ENCODE peak calls at places on chromosome 6, in seven cellular contexts. T, P, R, F, W, I and G are unnamed samples.

GRCh38 chr6:29112135-29112534 is 4.3 kb downstream of the OR2J3 start:
- DNase-seq in T (no peak), P (peak), R (peak), F (peak), W (no peak), I (no peak), G (no peak)

GRCh38 chr6:105537981-105538578 is 135.2 kb upstream of the PREP start:
- DNase-seq in T (no peak), P (no peak), R (no peak), F (no peak), W (no peak), I (no peak), G (no peak)

GRCh38 chr6:29946380-29946779 is 4.0 kb downstream of the HLA-A start:
- DNase-seq in T (no peak), P (no peak), R (no peak), F (no peak), W (no peak), I (no peak), G (no peak)

GRCh38 chr6:54063228-54063539 is 48.1 kb upstream of the MLIP start:
- DNase-seq in T (no peak), P (no peak), R (no peak), F (no peak), W (no peak), I (no peak), G (no peak)

GRCh38 chr6:80249897-80250296 is 143.4 kb downstream of the BCKDHB start:
- DNase-seq in T (no peak), P (no peak), R (peak), F (no peak), W (no peak), I (no peak), G (no peak)

GRCh38 chr6:69732640-69733039 is 64.2 kb downstream of the LMBRD1 start:
- DNase-seq in T (no peak), P (no peak), R (peak), F (no peak), W (no peak), I (peak), G (peak)

GRCh38 chr6:57013501-57013900 is 33.0 kb upstream of the KIAA1586 start:
- DNase-seq in T (no peak), P (no peak), R (peak), F (no peak), W (no peak), I (no peak), G (no peak)

GRCh38 chr6:130632288-130632687 is 194.9 kb upstream of the SMLR1 start:
- DNase-seq in T (no peak), P (peak), R (no peak), F (no peak), W (no peak), I (no peak), G (no peak)

GRCh38 chr6:151087861-151088598 is 151.7 kb upstream of the AKAP12 start:
- DNase-seq in T (no peak), P (peak), R (peak), F (no peak), W (no peak), I (no peak), G (no peak)

GRCh38 chr6:76644231-76644630 is 571.8 kb upstream of the IMPG1 start:
- DNase-seq in T (no peak), P (no peak), R (no peak), F (no peak), W (no peak), I (no peak), G (no peak)

GRCh38 chr6:53768636-53769035 is 26.2 kb upstream of the LRRC1 start:
- DNase-seq in T (no peak), P (no peak), R (no peak), F (no peak), W (no peak), I (no peak), G (no peak)

GRCh38 chr6:36427781-36428345 is 14.8 kb downstream of the PXT1 start:
- DNase-seq in T (no peak), P (no peak), R (peak), F (no peak), W (no peak), I (no peak), G (no peak)
- TF ChIP-seq JUND in T (no peak), P (no peak), R (peak), F (no peak), W (no peak), I (no peak), G (no peak)

GRCh38 chr6:32885698-32886286 is 31.8 kb downstream of the PSMB9 start:
- DNase-seq in T (no peak), P (peak), R (peak), F (peak), W (peak), I (peak), G (peak)
- TF ChIP-seq JUND in T (no peak), P (no peak), R (no peak), F (no peak), W (no peak), I (no peak), G (no peak)

DNA sequence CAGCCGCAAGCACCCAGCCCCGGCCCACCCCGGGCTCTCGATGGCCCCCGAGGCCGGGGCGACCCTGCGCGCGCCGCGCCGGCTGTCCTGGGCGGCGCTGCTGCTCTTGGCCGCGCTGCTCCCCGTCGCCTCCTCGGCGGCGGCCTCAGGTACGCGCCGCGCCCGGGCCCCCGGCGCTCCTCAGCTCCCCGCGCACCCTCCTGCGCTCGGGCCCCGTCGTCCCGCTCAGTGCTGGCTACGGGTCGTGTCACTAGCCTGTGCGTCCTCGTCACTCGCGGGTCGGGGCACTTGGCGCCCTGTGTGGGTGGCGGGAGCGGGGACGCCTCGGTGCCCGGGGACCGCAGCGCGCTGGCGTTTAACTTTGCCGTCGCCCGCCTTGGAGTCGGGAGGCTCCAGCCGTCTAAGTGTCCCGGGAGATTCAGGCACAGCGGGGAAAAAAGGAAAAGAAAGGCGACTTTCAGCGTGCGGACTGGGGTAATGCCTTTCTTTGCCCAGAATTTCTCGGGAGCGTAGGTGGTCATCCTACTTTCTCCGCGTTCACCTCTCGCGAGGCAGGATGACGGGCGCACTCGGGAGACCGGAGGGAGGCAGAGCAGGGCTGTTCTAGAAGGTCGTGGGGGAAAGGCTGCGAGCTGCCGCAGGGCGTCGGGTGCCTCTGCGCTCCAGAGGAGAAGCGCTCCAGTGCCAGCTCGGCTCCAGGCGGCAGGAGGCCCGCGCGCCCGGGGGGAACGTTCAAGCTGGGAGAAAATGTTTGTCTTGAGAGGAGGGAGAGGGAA is 545 bp downstream of the FNDC1 start:
- DNase-seq in T (peak), P (no peak), R (no peak), F (no peak), W (peak), I (no peak), G (no peak)
- TF ChIP-seq JUND in T (no peak), P (no peak), R (no peak), F (no peak), W (no peak), I (no peak), G (no peak)

DNA sequence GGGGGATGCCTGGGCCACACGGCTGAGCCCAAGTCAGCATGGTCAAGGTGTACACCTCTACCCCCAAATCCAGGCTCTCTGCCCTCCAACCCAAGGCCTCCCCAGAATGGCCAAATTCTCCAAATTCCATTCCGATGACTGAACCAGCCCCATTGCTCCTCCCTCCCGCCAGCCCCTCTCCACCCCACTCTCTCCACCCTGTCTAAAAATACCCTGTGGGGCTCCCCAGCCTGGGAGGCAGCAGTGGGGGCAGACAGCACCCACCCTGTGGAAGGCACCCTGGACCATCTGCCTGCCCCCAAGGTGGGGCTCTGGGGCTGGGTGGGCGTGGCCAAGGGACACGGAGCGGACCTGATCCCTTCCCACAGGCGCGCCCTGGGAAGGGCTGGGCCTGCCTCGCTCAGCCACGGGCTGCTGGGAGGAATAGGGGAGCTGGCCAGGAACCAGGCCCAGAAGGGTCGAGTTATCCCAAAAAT is 11.4 kb downstream of the TEAD3 start:
- DNase-seq in T (peak), P (no peak), R (no peak), F (no peak), W (no peak), I (no peak), G (peak)
- TF ChIP-seq JUND in T (peak), P (no peak), R (no peak), F (no peak), W (no peak), I (no peak), G (no peak)

GRCh38 chr6:167739721-167740475 is 86.8 kb upstream of the AFDN start:
- DNase-seq in T (no peak), P (no peak), R (no peak), F (no peak), W (no peak), I (no peak), G (no peak)
- TF ChIP-seq JUND in T (no peak), P (no peak), R (no peak), F (no peak), W (no peak), I (no peak), G (no peak)

GRCh38 chr6:67880939-67881705 is 754.0 kb upstream of the ADGRB3 start:
- DNase-seq in T (no peak), P (no peak), R (peak), F (no peak), W (no peak), I (no peak), G (no peak)
- TF ChIP-seq JUND in T (no peak), P (no peak), R (peak), F (no peak), W (no peak), I (no peak), G (no peak)

GRCh38 chr6:27161946-27162603 is 85.4 kb upstream of the PRSS16 start:
- DNase-seq in T (peak), P (peak), R (peak), F (peak), W (peak), I (no peak), G (peak)
- TF ChIP-seq JUND in T (no peak), P (no peak), R (no peak), F (no peak), W (no peak), I (no peak), G (no peak)

DNA sequence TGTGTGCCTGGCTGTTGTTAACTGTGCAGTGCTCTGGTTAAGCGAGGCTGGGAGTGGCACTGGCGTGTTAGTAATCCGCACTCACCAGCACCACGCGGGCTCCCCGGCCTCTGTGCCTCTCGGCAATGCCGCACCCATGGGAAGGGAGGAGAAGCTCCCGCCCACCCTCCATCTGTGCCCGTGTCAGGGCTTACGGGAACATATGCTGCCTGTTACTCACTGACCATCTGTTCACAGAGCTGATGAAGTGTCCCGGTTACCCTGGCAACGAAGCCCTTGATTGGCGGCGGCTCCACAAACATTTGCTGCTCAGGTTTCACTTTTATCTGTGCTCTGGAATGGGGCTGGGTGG is 114.7 kb downstream of the PSMB1 start:
- DNase-seq in T (peak), P (peak), R (peak), F (peak), W (peak), I (no peak), G (no peak)
- TF ChIP-seq JUND in T (no peak), P (no peak), R (no peak), F (no peak), W (peak), I (no peak), G (no peak)